ENCODE peak calls at places on chromosomes 13 and 19, in seven cellular contexts. F is endothelial cell; U is posterior vena cava; Q is heart left ventricle; D is left kidney; V is activated T-helper 2 cell treated with anti-CD3 and anti-CD28 coated beads, Interferon-gamma antibody, Interleukin-2, Interleukin-4, amounts not matched to agents 10 μg/mL and 5 μg/mL and 100 μg/mL, durations not matched to agents 14 hours and 24 hours and 36 hours; Z is AG10803. O is an unnamed sample.
A peak's percentile ranks its signal among the peaks of the same experiment; 100 is the strongest.

GRCh38 chr13:105465251-105465650 is 1070.2 kb downstream of the EFNB2 start:
- DNase-seq in V (no peak), F (no peak), Q (no peak), Z (no peak), U (no peak), D (no peak), O (no peak)

GRCh38 chr13:27794075-27794691 is 1.9 kb downstream of the GSX1 start:
- DNase-seq in D (no peak), Q (no peak), V (no peak), U (no peak), Z (no peak), F (no peak), O (peak; percentile 63)

GRCh38 chr19:49893135-49893534 is 3.6 kb downstream of the IL4I1 start:
- DNase-seq in Q (no peak), U (no peak), D (no peak), V (no peak), F (no peak), Z (no peak), O (no peak)

GRCh38 chr13:48532146-48532472 is 771 bp downstream of the RCBTB2 start:
- DNase-seq in F (no peak), Z (peak; percentile 58), D (no peak), Q (no peak), V (no peak), U (no peak), O (no peak)

GRCh38 chr13:78137404-78138142 is 218.9 kb upstream of the EDNRB start:
- DNase-seq in Q (no peak), U (no peak), V (no peak), F (peak; percentile 42), D (peak; percentile 80), Z (peak; percentile 70), O (peak; percentile 86)

GRCh38 chr13:80798576-80799133 is 457.7 kb upstream of the SPRY2 start:
- DNase-seq in Q (no peak), V (no peak), F (no peak), U (no peak), Z (no peak), D (no peak), O (no peak)

GRCh38 chr19:10828981-10829821 is 6.8 kb downstream of the TMED1 start:
- DNase-seq in D (no peak), Q (no peak), Z (no peak), U (no peak), V (no peak), F (no peak), O (peak; percentile 74)

GRCh38 chr19:46748325-46749109 is 2.3 kb upstream of the STRN4 start:
- DNase-seq in F (peak; percentile 86), Z (peak; percentile 61), V (peak; percentile 62), Q (peak; percentile 67), D (peak; percentile 77), U (peak; percentile 92), O (peak; percentile 96)

GRCh38 chr19:49861541-49862410 is 5.6 kb downstream of the PNKP start:
- DNase-seq in U (peak; percentile 77), D (peak; percentile 69), Z (no peak), V (no peak), F (no peak), Q (no peak), O (no peak)

GRCh38 chr19:7973883-7974282 is 30.4 kb upstream of the TIMM44 start:
- DNase-seq in U (peak; percentile 57), Z (no peak), D (no peak), V (no peak), F (no peak), Q (peak; percentile 71), O (no peak)

GRCh38 chr13:94224670-94225069 is 254.8 kb downstream of the DCT start:
- DNase-seq in F (no peak), Q (no peak), U (no peak), Z (no peak), V (no peak), D (no peak), O (peak; percentile 26)

GRCh38 chr19:44863990-44864389 is 17.9 kb downstream of the NECTIN2 start:
- DNase-seq in D (no peak), V (no peak), F (no peak), U (no peak), Q (no peak), Z (no peak), O (no peak)

GRCh38 chr13:34216251-34216650 is 398.3 kb downstream of the RFC3 start:
- DNase-seq in V (no peak), F (no peak), Q (no peak), D (no peak), Z (peak; percentile 62), U (no peak), O (no peak)

GRCh38 chr13:39998166-39998565 is 342.7 kb downstream of the COG6 start:
- DNase-seq in Q (no peak), V (no peak), U (no peak), D (no peak), F (no peak), Z (no peak), O (no peak)

GRCh38 chr19:15316498-15316897 is 15.8 kb downstream of the BRD4 start:
- DNase-seq in V (no peak), U (no peak), D (no peak), F (no peak), Z (peak; percentile 59), Q (no peak), O (no peak)